ENCODE peak calls at places on chromosomes 16 and 17, in six cellular contexts. One of them, this sample, is unnamed.

GRCh38 chr17:6843241-6843890 is 11.8 kb upstream of the TEKT1 start:
- DNase-seq in substantia nigra: no peak
- DNase-seq in NCI-H1105: peak; percentile 55
- DNase-seq in A549: no peak
- DNase-seq in fibroblast of the aortic adventitia: peak; percentile 75
- DNase-seq in activated naive CD4-positive, alpha-beta T cell: no peak
- DNase-seq in this sample: peak; percentile 48

GRCh38 chr17:10628756-10629155 is 28.4 kb downstream of the MYH3 start:
- DNase-seq in A549: no peak
- DNase-seq in activated naive CD4-positive, alpha-beta T cell: no peak
- DNase-seq in fibroblast of the aortic adventitia: no peak
- DNase-seq in NCI-H1105: no peak
- DNase-seq in substantia nigra: no peak
- DNase-seq in this sample: no peak

GRCh38 chr17:82230627-82231311 is 1.9 kb downstream of the SLC16A3 start:
- DNase-seq in NCI-H1105: no peak
- DNase-seq in activated naive CD4-positive, alpha-beta T cell: no peak
- DNase-seq in fibroblast of the aortic adventitia: peak; percentile 75
- DNase-seq in A549: peak; percentile 79
- DNase-seq in substantia nigra: peak; percentile 65
- DNase-seq in this sample: peak; percentile 62

GRCh38 chr16:31265329-31266245 is 5.8 kb downstream of the ITGAM start:
- DNase-seq in A549: peak; percentile 95
- DNase-seq in fibroblast of the aortic adventitia: peak; percentile 10
- DNase-seq in substantia nigra: no peak
- DNase-seq in activated naive CD4-positive, alpha-beta T cell: peak; percentile 31
- DNase-seq in NCI-H1105: no peak
- DNase-seq in this sample: peak; percentile 34

GRCh38 chr17:68775338-68775737 is 174.2 kb upstream of the FAM20A start:
- DNase-seq in activated naive CD4-positive, alpha-beta T cell: no peak
- DNase-seq in substantia nigra: no peak
- DNase-seq in fibroblast of the aortic adventitia: peak; percentile 60
- DNase-seq in NCI-H1105: no peak
- DNase-seq in A549: no peak
- DNase-seq in this sample: no peak

GRCh38 chr17:33049781-33050414 is 58.3 kb downstream of the SPACA3 start:
- DNase-seq in substantia nigra: no peak
- DNase-seq in A549: peak; percentile 76
- DNase-seq in activated naive CD4-positive, alpha-beta T cell: peak; percentile 3
- DNase-seq in NCI-H1105: peak; percentile 6
- DNase-seq in fibroblast of the aortic adventitia: peak; percentile 60
- DNase-seq in this sample: peak; percentile 27

GRCh38 chr17:19672009-19672837 is 23.7 kb downstream of the ALDH3A2 start:
- DNase-seq in fibroblast of the aortic adventitia: peak; percentile 30
- DNase-seq in A549: no peak
- DNase-seq in substantia nigra: no peak
- DNase-seq in NCI-H1105: no peak
- DNase-seq in activated naive CD4-positive, alpha-beta T cell: no peak
- DNase-seq in this sample: no peak

GRCh38 chr16:87809150-87809902 is 43.5 kb upstream of the KLHDC4 start:
- DNase-seq in A549: no peak
- DNase-seq in activated naive CD4-positive, alpha-beta T cell: no peak
- DNase-seq in NCI-H1105: no peak
- DNase-seq in fibroblast of the aortic adventitia: no peak
- DNase-seq in substantia nigra: no peak
- DNase-seq in this sample: no peak

GRCh38 chr17:62869885-62870580 is 61.9 kb upstream of the MARCHF10 start:
- DNase-seq in activated naive CD4-positive, alpha-beta T cell: no peak
- DNase-seq in A549: no peak
- DNase-seq in fibroblast of the aortic adventitia: peak; percentile 32
- DNase-seq in NCI-H1105: no peak
- DNase-seq in substantia nigra: no peak
- DNase-seq in this sample: no peak

GRCh38 chr17:69430488-69430887 is 16.0 kb downstream of the MAP2K6 start:
- DNase-seq in activated naive CD4-positive, alpha-beta T cell: no peak
- DNase-seq in fibroblast of the aortic adventitia: no peak
- DNase-seq in A549: no peak
- DNase-seq in substantia nigra: no peak
- DNase-seq in NCI-H1105: no peak
- DNase-seq in this sample: no peak

This sample was measured in Kasumi-1.